ENCODE peak calls at places on chromosome 4, in nine cellular contexts. One of them, this sample, is unnamed.

GRCh38 chr4:186029731-186030421 is 39.1 kb upstream of the TLR3 start:
- DNase-seq in tibial artery: peak; percentile 97
- DNase-seq in stromal cell of bone marrow: peak; percentile 49
- DNase-seq in hypothalamus: no peak
- DNase-seq in left colon: peak; percentile 26
- DNase-seq in MV-4-11: no peak
- DNase-seq in activated CD4-positive, alpha-beta T cell treated with anti-CD3 and anti-CD28 coated beads for 1 hour: no peak
- DNase-seq in activated gamma-delta T cell treated with Interleukin-2 at 50 U/mL for 16 hours: no peak
- DNase-seq in iPS-NIHi11: peak; percentile 42
- DNase-seq in this sample: no peak

GRCh38 chr4:38574559-38575333 is 89.3 kb upstream of the KLF3 start:
- DNase-seq in left colon: peak; percentile 51
- DNase-seq in activated CD4-positive, alpha-beta T cell treated with anti-CD3 and anti-CD28 coated beads for 1 hour: no peak
- DNase-seq in MV-4-11: peak; percentile 17
- DNase-seq in activated gamma-delta T cell treated with Interleukin-2 at 50 U/mL for 16 hours: no peak
- DNase-seq in hypothalamus: peak; percentile 30
- DNase-seq in tibial artery: no peak
- DNase-seq in iPS-NIHi11: no peak
- DNase-seq in stromal cell of bone marrow: no peak
- DNase-seq in this sample: no peak

GRCh38 chr4:48015216-48015615 is 1.3 kb downstream of the CNGA1 start:
- DNase-seq in MV-4-11: no peak
- DNase-seq in tibial artery: no peak
- DNase-seq in left colon: no peak
- DNase-seq in iPS-NIHi11: no peak
- DNase-seq in activated gamma-delta T cell treated with Interleukin-2 at 50 U/mL for 16 hours: no peak
- DNase-seq in hypothalamus: no peak
- DNase-seq in activated CD4-positive, alpha-beta T cell treated with anti-CD3 and anti-CD28 coated beads for 1 hour: no peak
- DNase-seq in stromal cell of bone marrow: no peak
- DNase-seq in this sample: no peak

GRCh38 chr4:109848501-109848900 is 594 bp downstream of the LRIT3 start:
- DNase-seq in activated gamma-delta T cell treated with Interleukin-2 at 50 U/mL for 16 hours: no peak
- DNase-seq in left colon: no peak
- DNase-seq in tibial artery: no peak
- DNase-seq in MV-4-11: no peak
- DNase-seq in activated CD4-positive, alpha-beta T cell treated with anti-CD3 and anti-CD28 coated beads for 1 hour: no peak
- DNase-seq in iPS-NIHi11: no peak
- DNase-seq in hypothalamus: no peak
- DNase-seq in stromal cell of bone marrow: no peak
- DNase-seq in this sample: no peak

GRCh38 chr4:7781993-7782392 is 157.7 kb downstream of the AFAP1 start:
- DNase-seq in MV-4-11: no peak
- DNase-seq in activated CD4-positive, alpha-beta T cell treated with anti-CD3 and anti-CD28 coated beads for 1 hour: no peak
- DNase-seq in left colon: no peak
- DNase-seq in activated gamma-delta T cell treated with Interleukin-2 at 50 U/mL for 16 hours: no peak
- DNase-seq in iPS-NIHi11: no peak
- DNase-seq in tibial artery: peak; percentile 50
- DNase-seq in hypothalamus: no peak
- DNase-seq in stromal cell of bone marrow: no peak
- DNase-seq in this sample: no peak

GRCh38 chr4:39178706-39179105 is 3.6 kb upstream of the WDR19 start:
- DNase-seq in iPS-NIHi11: no peak
- DNase-seq in activated CD4-positive, alpha-beta T cell treated with anti-CD3 and anti-CD28 coated beads for 1 hour: no peak
- DNase-seq in left colon: no peak
- DNase-seq in stromal cell of bone marrow: no peak
- DNase-seq in hypothalamus: no peak
- DNase-seq in MV-4-11: no peak
- DNase-seq in activated gamma-delta T cell treated with Interleukin-2 at 50 U/mL for 16 hours: no peak
- DNase-seq in tibial artery: no peak
- DNase-seq in this sample: no peak

GRCh38 chr4:157115613-157116340 is 39.8 kb downstream of the GLRB start:
- DNase-seq in hypothalamus: no peak
- DNase-seq in activated gamma-delta T cell treated with Interleukin-2 at 50 U/mL for 16 hours: no peak
- DNase-seq in stromal cell of bone marrow: peak; percentile 54
- DNase-seq in activated CD4-positive, alpha-beta T cell treated with anti-CD3 and anti-CD28 coated beads for 1 hour: no peak
- DNase-seq in left colon: no peak
- DNase-seq in tibial artery: no peak
- DNase-seq in MV-4-11: peak; percentile 3
- DNase-seq in iPS-NIHi11: no peak
- DNase-seq in this sample: peak; percentile 60

GRCh38 chr4:117831060-117831683 is 203.1 kb upstream of the NDST3 start:
- DNase-seq in iPS-NIHi11: no peak
- DNase-seq in activated gamma-delta T cell treated with Interleukin-2 at 50 U/mL for 16 hours: no peak
- DNase-seq in left colon: no peak
- DNase-seq in MV-4-11: peak; percentile 93
- DNase-seq in stromal cell of bone marrow: no peak
- DNase-seq in activated CD4-positive, alpha-beta T cell treated with anti-CD3 and anti-CD28 coated beads for 1 hour: no peak
- DNase-seq in hypothalamus: no peak
- DNase-seq in tibial artery: no peak
- DNase-seq in this sample: no peak

GRCh38 chr4:188403272-188403671 is 264.0 kb downstream of the TRIML1 start:
- DNase-seq in tibial artery: no peak
- DNase-seq in iPS-NIHi11: peak; percentile 42
- DNase-seq in stromal cell of bone marrow: no peak
- DNase-seq in left colon: no peak
- DNase-seq in MV-4-11: no peak
- DNase-seq in hypothalamus: no peak
- DNase-seq in activated gamma-delta T cell treated with Interleukin-2 at 50 U/mL for 16 hours: no peak
- DNase-seq in activated CD4-positive, alpha-beta T cell treated with anti-CD3 and anti-CD28 coated beads for 1 hour: no peak
- DNase-seq in this sample: no peak

GRCh38 chr4:119017634-119018033 is 118.0 kb upstream of the MYOZ2 start:
- DNase-seq in MV-4-11: no peak
- DNase-seq in activated CD4-positive, alpha-beta T cell treated with anti-CD3 and anti-CD28 coated beads for 1 hour: no peak
- DNase-seq in left colon: no peak
- DNase-seq in activated gamma-delta T cell treated with Interleukin-2 at 50 U/mL for 16 hours: no peak
- DNase-seq in stromal cell of bone marrow: no peak
- DNase-seq in tibial artery: no peak
- DNase-seq in iPS-NIHi11: no peak
- DNase-seq in hypothalamus: no peak
- DNase-seq in this sample: no peak

GRCh38 chr4:77433102-77433733 is 172.4 kb upstream of the CXCL13 start:
- DNase-seq in activated CD4-positive, alpha-beta T cell treated with anti-CD3 and anti-CD28 coated beads for 1 hour: no peak
- DNase-seq in tibial artery: no peak
- DNase-seq in iPS-NIHi11: peak; percentile 63
- DNase-seq in hypothalamus: no peak
- DNase-seq in activated gamma-delta T cell treated with Interleukin-2 at 50 U/mL for 16 hours: no peak
- DNase-seq in left colon: no peak
- DNase-seq in stromal cell of bone marrow: peak; percentile 29
- DNase-seq in MV-4-11: peak; percentile 59
- DNase-seq in this sample: peak; percentile 73

GRCh38 chr4:3047464-3048286 is 26.7 kb downstream of the HTT-AS start:
- DNase-seq in tibial artery: peak; percentile 77
- DNase-seq in stromal cell of bone marrow: no peak
- DNase-seq in iPS-NIHi11: peak; percentile 66
- DNase-seq in hypothalamus: no peak
- DNase-seq in activated gamma-delta T cell treated with Interleukin-2 at 50 U/mL for 16 hours: peak; percentile 54
- DNase-seq in activated CD4-positive, alpha-beta T cell treated with anti-CD3 and anti-CD28 coated beads for 1 hour: peak; percentile 51
- DNase-seq in MV-4-11: peak; percentile 59
- DNase-seq in left colon: peak; percentile 81
- DNase-seq in this sample: peak; percentile 63

GRCh38 chr4:183078634-183079033 is 20.4 kb upstream of the WWC2 start:
- DNase-seq in hypothalamus: no peak
- DNase-seq in left colon: no peak
- DNase-seq in MV-4-11: no peak
- DNase-seq in activated CD4-positive, alpha-beta T cell treated with anti-CD3 and anti-CD28 coated beads for 1 hour: no peak
- DNase-seq in stromal cell of bone marrow: no peak
- DNase-seq in tibial artery: no peak
- DNase-seq in iPS-NIHi11: peak; percentile 26
- DNase-seq in activated gamma-delta T cell treated with Interleukin-2 at 50 U/mL for 16 hours: no peak
- DNase-seq in this sample: no peak

This sample was measured in RKO.